ENCODE peak calls at places on chromosomes 6 and 20, in six cellular contexts. T is HCT116, N is GM23248, R is NT2/D1, Z is mucosa of gallbladder, O is anterior cingulate cortex. X is an unnamed sample.
A peak's percentile ranks its signal among the peaks of the same experiment; 100 is the strongest.

GRCh38 chr6:7108964-7109836 is 1.4 kb downstream of the RREB1 start:
- DNase-seq in T (no peak), N (peak; percentile 92), R (no peak), Z (peak; percentile 73), O (no peak), X (no peak)

GRCh38 chr6:126077810-126078791 is 91.8 kb downstream of the TRMT11 start:
- DNase-seq in T (no peak), N (peak; percentile 83), R (no peak), Z (no peak), O (no peak), X (no peak)

GRCh38 chr6:54588176-54588575 is 258.4 kb upstream of the FAM83B start:
- DNase-seq in T (no peak), N (no peak), R (no peak), Z (no peak), O (no peak), X (no peak)

GRCh38 chr6:139407718-139408222 is 33.3 kb upstream of the CITED2 start:
- DNase-seq in T (no peak), N (peak; percentile 94), R (no peak), Z (no peak), O (no peak), X (no peak)

GRCh38 chr6:126372626-126373025 is 32.7 kb downstream of the CENPW start:
- DNase-seq in T (no peak), N (peak; percentile 50), R (no peak), Z (no peak), O (no peak), X (no peak)

GRCh38 chr20:64009811-64010387 is 26.1 kb upstream of the C20orf204 start:
- DNase-seq in T (no peak), N (no peak), R (no peak), Z (no peak), O (no peak), X (no peak)

GRCh38 chr6:35605600-35605999 is 83.1 kb downstream of the FKBP5 start:
- DNase-seq in T (no peak), N (no peak), R (no peak), Z (no peak), O (no peak), X (no peak)

GRCh38 chr6:40427196-40427595 is 160.0 kb downstream of the LRFN2 start:
- DNase-seq in T (no peak), N (peak; percentile 11), R (no peak), Z (no peak), O (no peak), X (no peak)

X was measured in DMS79.